ENCODE peak calls at places on chromosome 11, in five cellular contexts. C is PC-9, V is progenitor cell of endocrine pancreas, P is A172, E is cardiac fibroblast. T is an unnamed sample.

GRCh38 chr11:76232026-76232665 is 25.8 kb upstream of the WNT11 start:
- DNase-seq in C (no peak), P (no peak), E (no peak), V (no peak), T (no peak)

GRCh38 chr11:78080818-78081495 is 1.3 kb upstream of the NDUFC2 start:
- DNase-seq in C (peak), E (peak), P (peak), V (no peak), T (no peak)

GRCh38 chr11:10490032-10490397 is 35.0 kb downstream of the AMPD3 start:
- DNase-seq in C (no peak), P (no peak), E (no peak), V (no peak), T (no peak)

GRCh38 chr11:14075118-14075601 is 112.6 kb downstream of the SPON1 start:
- DNase-seq in E (no peak), P (peak), V (no peak), C (peak), T (no peak)

GRCh38 chr11:61541568-61541967 is 33.0 kb downstream of the LRRC10B start:
- DNase-seq in P (peak), V (no peak), E (peak), C (no peak), T (no peak)

GRCh38 chr11:34825670-34826383 is 90.4 kb downstream of the APIP start:
- DNase-seq in E (no peak), V (no peak), C (peak), P (no peak), T (peak)

GRCh38 chr11:118497831-118498230 is 29.4 kb upstream of the TTC36 start:
- DNase-seq in C (no peak), V (no peak), P (peak), E (peak), T (no peak)

GRCh38 chr11:35146074-35146521 is 7.1 kb downstream of the CD44 start:
- DNase-seq in C (peak), E (no peak), V (no peak), P (no peak), T (no peak)

GRCh38 chr11:22539851-22540376 is 85.7 kb downstream of the FANCF start:
- DNase-seq in V (no peak), E (peak), P (peak), C (no peak), T (no peak)

GRCh38 chr11:115808351-115808940 is 304.2 kb upstream of the CADM1 start:
- DNase-seq in V (no peak), P (no peak), C (no peak), E (no peak), T (no peak)

GRCh38 chr11:131460931-131461330 is 90.5 kb downstream of the NTM start:
- DNase-seq in V (no peak), E (no peak), P (no peak), C (no peak), T (no peak)

GRCh38 chr11:58525037-58525614 is 17.2 kb upstream of the OR5B21 start:
- DNase-seq in V (no peak), P (no peak), C (no peak), E (no peak), T (no peak)

GRCh38 chr11:122337241-122338176 is 221.5 kb upstream of the BLID start:
- DNase-seq in V (no peak), E (no peak), C (no peak), P (no peak), T (no peak)

GRCh38 chr11:84720706-84721402 is 906.3 kb downstream of the DLG2 start:
- DNase-seq in V (no peak), P (no peak), E (no peak), C (no peak), T (peak)

GRCh38 chr11:111764621-111765020 is 1.6 kb downstream of the PPP2R1B start:
- DNase-seq in C (no peak), E (no peak), V (no peak), P (no peak), T (no peak)

GRCh38 chr11:12547953-12548650 is 126.1 kb upstream of the TEAD1 start:
- DNase-seq in C (no peak), V (no peak), P (no peak), E (no peak), T (no peak)

GRCh38 chr11:101022256-101022655 is 107.4 kb downstream of the PGR start:
- DNase-seq in P (no peak), V (no peak), C (no peak), E (no peak), T (no peak)

GRCh38 chr11:117427356-117427874 is 99.8 kb downstream of the CEP164 start:
- DNase-seq in V (no peak), C (no peak), E (no peak), P (no peak), T (no peak)

GRCh38 chr11:8838248-8838647 is 72.7 kb upstream of the AKIP1 start:
- DNase-seq in C (no peak), P (peak), V (no peak), E (peak), T (no peak)

GRCh38 chr11:70060611-70061293 is 17.4 kb upstream of the ANO1 start:
- DNase-seq in P (no peak), E (no peak), C (no peak), V (no peak), T (no peak)

GRCh38 chr11:133408936-133409335 is 123.4 kb downstream of the OPCML start:
- DNase-seq in V (no peak), P (no peak), C (no peak), E (no peak), T (no peak)